ENCODE peak calls at places on chromosomes 1 and 21, in ten cellular contexts. M is AG08396; V is hepatocyte; N is stimulated activated CD4-positive, alpha-beta T cell treated with anti-CD3 and anti-CD28 coated beads, Interleukin-12 subunit alpha, Interleukin-12 subunit beta, amount 100 ng/mL, for 4 hours; L is activated gamma-delta T cell treated with Interleukin-2 at 50 U/mL for 16 hours; H is NCI-H1105; Q is renal cortical epithelial cell; F is stimulated activated naive CD8-positive, alpha-beta T cell treated with anti-CD3 and anti-CD28 coated beads, Interleukin-15, Interleukin-2, amounts not matched to agents 100 U/mL and 50 U/mL, for 24 hours; T is NT2/D1; B is substantia nigra. Y is an unnamed sample.

GRCh38 chr1:55747285-55747890 is 532.2 kb upstream of the USP24 start:
- DNase-seq in M (no peak), V (no peak), N (no peak), L (no peak), H (no peak), Q (no peak), F (no peak), T (no peak), B (no peak), Y (no peak)

GRCh38 chr1:227779021-227779441 is 36.4 kb upstream of the PRSS38 start:
- DNase-seq in M (no peak), V (no peak), N (no peak), L (no peak), H (no peak), Q (no peak), F (no peak), T (no peak), B (no peak), Y (no peak)

GRCh38 chr21:27570306-27570868 is 603.5 kb upstream of the ADAMTS5 start:
- DNase-seq in M (peak), V (peak), N (no peak), L (no peak), H (no peak), Q (peak), F (no peak), T (no peak), B (no peak), Y (peak)

GRCh38 chr1:10909697-10910489 is 102.6 kb upstream of the TARDBP start:
- DNase-seq in M (peak), V (peak), N (peak), L (peak), H (no peak), Q (no peak), F (peak), T (no peak), B (peak), Y (peak)

GRCh38 chr21:34790341-34790740 is 121.5 kb downstream of the CLIC6 start:
- DNase-seq in M (no peak), V (no peak), N (no peak), L (no peak), H (no peak), Q (no peak), F (no peak), T (no peak), B (no peak), Y (no peak)

GRCh38 chr1:64871256-64871655 is 95.1 kb downstream of the JAK1 start:
- DNase-seq in M (no peak), V (no peak), N (no peak), L (no peak), H (no peak), Q (no peak), F (no peak), T (no peak), B (no peak), Y (no peak)

GRCh38 chr1:162055062-162055461 is 14.4 kb upstream of the NOS1AP start:
- DNase-seq in M (peak), V (peak), N (no peak), L (no peak), H (no peak), Q (peak), F (no peak), T (no peak), B (no peak), Y (peak)

GRCh38 chr1:7223334-7224080 is 438.3 kb downstream of the CAMTA1 start:
- DNase-seq in M (peak), V (no peak), N (no peak), L (no peak), H (no peak), Q (peak), F (no peak), T (no peak), B (no peak), Y (peak)

GRCh38 chr1:232376632-232377493 is 253.1 kb downstream of the SIPA1L2 start:
- DNase-seq in M (no peak), V (no peak), N (no peak), L (no peak), H (no peak), Q (no peak), F (no peak), T (no peak), B (no peak), Y (no peak)

GRCh38 chr1:36879613-36880012 is 154.7 kb downstream of the GRIK3 start:
- DNase-seq in M (no peak), V (no peak), N (no peak), L (no peak), H (no peak), Q (no peak), F (no peak), T (no peak), B (no peak), Y (no peak)

GRCh38 chr1:55813619-55814018 is 598.5 kb upstream of the USP24 start:
- DNase-seq in M (peak), V (peak), N (no peak), L (no peak), H (no peak), Q (peak), F (no peak), T (no peak), B (no peak), Y (no peak)

GRCh38 chr1:210920258-210920657 is 213.7 kb downstream of the KCNH1 start:
- DNase-seq in M (no peak), V (no peak), N (no peak), L (no peak), H (no peak), Q (no peak), F (no peak), T (no peak), B (no peak), Y (no peak)

GRCh38 chr21:34698270-34699015 is 29.6 kb downstream of the CLIC6 start:
- DNase-seq in M (no peak), V (no peak), N (no peak), L (no peak), H (no peak), Q (no peak), F (no peak), T (peak), B (no peak), Y (no peak)

GRCh38 chr1:54542120-54542961 is 5.7 kb upstream of the ACOT11 start:
- DNase-seq in M (peak), V (peak), N (peak), L (peak), H (peak), Q (peak), F (peak), T (peak), B (peak), Y (peak)

GRCh38 chr1:54728027-54728426 is 12.4 kb downstream of the TTC4 start:
- DNase-seq in M (no peak), V (no peak), N (no peak), L (no peak), H (no peak), Q (peak), F (no peak), T (no peak), B (no peak), Y (no peak)

GRCh38 chr1:225450491-225451191 is 22.8 kb upstream of the LBR start:
- DNase-seq in M (no peak), V (no peak), N (no peak), L (no peak), H (no peak), Q (no peak), F (no peak), T (no peak), B (no peak), Y (no peak)

GRCh38 chr21:35933466-35933865 is 126.9 kb downstream of the SETD4 start:
- DNase-seq in M (peak), V (peak), N (no peak), L (no peak), H (no peak), Q (peak), F (no peak), T (no peak), B (no peak), Y (peak)

GRCh38 chr1:145730900-145731299 is 11.6 kb downstream of the CD160 start:
- DNase-seq in M (no peak), V (no peak), N (no peak), L (no peak), H (no peak), Q (no peak), F (no peak), T (no peak), B (no peak), Y (no peak)

GRCh38 chr1:223886516-223886921 is 40.8 kb upstream of the TP53BP2 start:
- DNase-seq in M (no peak), V (peak), N (no peak), L (no peak), H (no peak), Q (peak), F (no peak), T (no peak), B (no peak), Y (no peak)

GRCh38 chr1:217153361-217153760 is 430.1 kb upstream of the ESRRG start:
- DNase-seq in M (no peak), V (no peak), N (no peak), L (no peak), H (no peak), Q (peak), F (no peak), T (no peak), B (no peak), Y (no peak)

GRCh38 chr1:94602802-94603625 is 61.5 kb upstream of the F3 start:
- DNase-seq in M (no peak), V (peak), N (no peak), L (no peak), H (no peak), Q (no peak), F (no peak), T (no peak), B (no peak), Y (no peak)

GRCh38 chr1:75985827-75986226 is 53.6 kb upstream of the ASB17 start:
- DNase-seq in M (peak), V (no peak), N (no peak), L (no peak), H (no peak), Q (peak), F (no peak), T (no peak), B (no peak), Y (no peak)

GRCh38 chr1:156476501-156477298 is 23.9 kb downstream of the MEF2D start:
- DNase-seq in M (peak), V (no peak), N (no peak), L (no peak), H (no peak), Q (peak), F (peak), T (no peak), B (no peak), Y (peak)

GRCh38 chr21:16071082-16071481 is 341.3 kb downstream of the USP25 start:
- DNase-seq in M (peak), V (no peak), N (no peak), L (no peak), H (peak), Q (no peak), F (no peak), T (no peak), B (peak), Y (no peak)

GRCh38 chr1:166811691-166812090 is 27.6 kb upstream of the POGK start:
- DNase-seq in M (no peak), V (no peak), N (no peak), L (no peak), H (no peak), Q (no peak), F (no peak), T (no peak), B (no peak), Y (no peak)

Y was measured in H54.